ENCODE peak calls at places on chromosomes 4 and X, in seven cellular contexts. E is H9, B is mesendoderm, D is mesenchymal stem cell, M is IMR-90, X is H1, L is trophoblast cell. R is an unnamed sample. For H3K4me1, the result is how much of the 10 kb centered on the place peaks cover.

GRCh38 chr4:29726938-29727337 is 993.2 kb upstream of the PCDH7 start:
- DNase-seq in X (no peak), B (no peak), D (no peak), E (no peak), L (no peak), M (no peak), R (no peak)

GRCh38 chr4:21522296-21522695 is 426.3 kb downstream of the KCNIP4 start:
- DNase-seq in M (no peak), L (no peak), D (no peak), E (no peak), B (no peak), X (no peak), R (no peak)

GRCh38 chr4:70269674-70270073 is 27.3 kb downstream of the CSN3 start:
- DNase-seq in E (no peak), X (no peak), L (peak), D (peak), M (no peak), B (peak), R (no peak)

GRCh38 chr4:70925899-70926635 is 23.9 kb downstream of the MOB1B start:
- DNase-seq in L (no peak), M (no peak), X (no peak), B (no peak), E (no peak), D (peak), R (no peak)

GRCh38 chrX:318739-319578 is at the start of gene GTPBP6:
- DNase-seq in L (peak), E (peak), D (peak), B (peak), X (peak), M (peak), R (peak)

GRCh38 chrX:32185160-32185559 is 1026.2 kb downstream of the DMD start:
- DNase-seq in X (no peak), E (no peak), D (no peak), L (peak), M (no peak), B (peak), R (no peak)

GRCh38 chrX:44344194-44344593 is 722 bp upstream of the EFHC2 start:
- DNase-seq in D (no peak), M (no peak), L (peak), B (peak), X (no peak), E (peak), R (no peak)

GRCh38 chr4:23759066-23759465 is 130.8 kb downstream of the PPARGC1A start:
- DNase-seq in E (no peak), L (no peak), M (no peak), D (peak), X (no peak), B (no peak), R (no peak)

GRCh38 chrX:115367956-115368355 is 78.4 kb downstream of the LUZP4 start:
- DNase-seq in E (no peak), M (peak), B (no peak), L (no peak), X (no peak), D (peak), R (no peak)

GRCh38 chrX:152635941-152636340 is 1.8 kb upstream of the GABRQ start:
- DNase-seq in E (peak), M (peak), L (peak), X (no peak), B (peak), D (peak), R (peak)

DNA sequence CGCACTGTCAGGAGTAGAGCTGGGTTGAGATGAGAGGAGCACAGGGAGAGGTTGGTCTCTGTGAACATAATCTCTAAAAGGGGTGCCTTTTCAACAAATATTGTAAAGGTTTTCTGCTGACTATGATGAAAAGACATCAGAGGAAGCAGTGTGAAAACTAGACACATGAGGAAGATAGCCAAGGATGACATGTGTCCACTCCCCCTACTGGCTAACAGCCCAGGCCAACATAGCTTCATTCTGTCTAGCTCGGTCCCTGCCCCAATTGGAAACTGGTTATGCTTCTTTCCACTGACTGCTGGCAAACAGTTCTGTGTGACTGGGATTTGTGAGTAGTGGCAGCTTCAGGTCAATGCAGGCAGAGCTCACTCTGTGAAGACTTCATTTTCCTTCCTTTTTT is 115.4 kb upstream of the ESX1 start:
- DNase-seq in D (peak), E (peak), L (peak), B (peak), M (no peak), X (no peak), R (no peak)
- H3K9ac ChIP-seq in D (no peak), E (no peak), L (no peak), B (no peak), M (no peak), X (no peak), R (no peak)

GRCh38 chr4:118756429-118756828 is 71.2 kb downstream of the METTL14 start:
- DNase-seq in D (no peak), L (no peak), E (no peak), X (no peak), B (no peak), M (no peak), R (no peak)

GRCh38 chr4:118759481-118759880 is 74.3 kb downstream of the METTL14 start:
- DNase-seq in L (no peak), E (no peak), M (no peak), B (no peak), D (no peak), X (no peak), R (no peak)

GRCh38 chr4:118758293-118758692 is 73.1 kb downstream of the METTL14 start:
- DNase-seq in X (no peak), L (no peak), M (peak), E (no peak), B (no peak), D (peak), R (no peak)

GRCh38 chr4:118756958-118757357 is 71.8 kb downstream of the METTL14 start:
- DNase-seq in L (peak), D (no peak), B (no peak), M (no peak), X (no peak), E (no peak), R (no peak)

DNA sequence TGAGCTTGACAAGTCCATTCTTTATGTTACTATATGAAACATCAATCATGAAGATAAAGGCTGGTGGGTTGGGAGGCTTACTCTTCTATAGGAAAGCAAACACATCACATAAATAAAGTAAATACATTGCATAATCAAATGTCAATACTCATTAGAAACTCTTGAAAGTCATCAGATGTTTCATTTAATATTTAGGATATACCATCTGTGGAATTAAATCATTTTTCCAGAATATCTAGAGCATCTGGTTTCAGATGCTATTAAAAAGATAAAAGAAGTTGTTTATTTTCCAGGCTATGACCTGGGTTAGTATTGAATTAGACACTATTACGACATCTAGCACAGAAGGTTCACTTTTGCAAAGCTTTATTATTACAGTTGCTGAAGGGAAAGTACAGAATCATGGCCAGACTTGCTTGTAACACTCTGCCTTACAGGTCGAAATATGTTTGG is 72.6 kb downstream of the METTL14 start:
- DNase-seq in X (no peak), B (no peak), L (no peak), M (peak), E (no peak), D (peak), R (no peak)
- H3K4me1 ChIP-seq in X (under half), B (under half), L (under half), M (under half), E (under half), D (under half), R (under half)

GRCh38 chr4:28402751-28403150 is 1542.1 kb downstream of the STIM2 start:
- DNase-seq in B (no peak), M (no peak), L (no peak), X (no peak), E (no peak), D (no peak), R (no peak)
- H3K4ac ChIP-seq in B (no peak), M (no peak), L (no peak), X (no peak), E (no peak), D (no peak), R (no peak)

DNA sequence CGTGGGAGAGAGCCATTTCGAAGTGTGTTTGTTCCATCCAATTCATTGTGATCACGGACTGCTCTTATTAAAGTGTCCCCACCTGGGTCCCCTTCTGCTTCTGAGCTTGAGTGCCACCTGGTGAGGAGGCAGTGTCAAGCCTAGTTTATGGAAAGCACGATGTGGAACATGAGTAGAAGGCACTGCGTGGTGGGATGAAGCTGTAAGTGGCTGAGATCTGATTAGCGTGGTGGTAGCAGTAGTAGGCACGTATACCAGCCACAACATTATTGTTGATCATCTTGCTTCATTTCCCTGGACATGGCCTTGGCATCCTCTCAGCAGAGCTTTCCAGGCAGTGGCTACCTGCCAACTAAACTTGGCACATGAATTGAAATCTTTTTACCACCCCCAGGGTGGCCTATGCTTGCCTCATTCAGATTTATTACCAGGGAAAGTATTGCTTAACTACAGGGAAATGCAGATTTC is 46.4 kb downstream of the GPAT3 start:
- DNase-seq in B (peak), D (no peak), L (no peak), E (no peak), X (no peak), M (no peak), R (no peak)
- H3K9ac ChIP-seq in B (no peak), D (no peak), L (no peak), E (no peak), X (no peak), M (no peak), R (no peak)

DNA sequence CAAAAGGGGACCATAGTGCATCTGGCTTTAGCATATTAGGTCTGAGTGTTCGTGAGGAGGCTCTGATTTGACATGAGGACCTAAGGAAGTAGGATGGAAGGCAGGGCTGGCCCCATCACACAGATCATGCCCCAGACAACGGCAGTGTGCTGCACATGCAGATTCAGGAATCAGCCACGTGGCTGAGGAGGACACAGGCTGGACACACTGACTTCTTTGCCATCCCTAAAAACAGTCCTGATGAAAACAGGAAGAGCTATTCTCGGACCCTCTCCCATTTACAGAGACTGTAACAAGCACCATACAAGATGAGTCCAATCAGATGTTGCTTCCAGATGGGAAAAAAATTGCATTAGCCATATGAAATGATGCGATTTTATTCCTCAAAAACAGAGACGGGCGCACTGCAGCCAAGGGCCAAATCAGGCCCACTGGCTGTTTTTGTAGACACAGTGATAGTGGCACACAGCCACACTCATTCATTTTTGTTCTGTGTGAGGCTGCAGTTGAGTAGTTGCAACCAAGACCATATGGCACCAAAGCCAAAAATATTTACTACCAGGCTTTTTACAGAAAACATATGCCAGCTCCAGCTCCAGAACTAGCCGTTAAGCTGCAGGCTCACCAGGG is 41.0 kb downstream of the ACSL1 start:
- DNase-seq in D (no peak), B (no peak), M (no peak), X (no peak), L (no peak), E (no peak), R (no peak)
- H3K4me1 ChIP-seq in D (under half), B (under half), M (under half), X (under half), L (under half), E (under half), R (under half)

DNA sequence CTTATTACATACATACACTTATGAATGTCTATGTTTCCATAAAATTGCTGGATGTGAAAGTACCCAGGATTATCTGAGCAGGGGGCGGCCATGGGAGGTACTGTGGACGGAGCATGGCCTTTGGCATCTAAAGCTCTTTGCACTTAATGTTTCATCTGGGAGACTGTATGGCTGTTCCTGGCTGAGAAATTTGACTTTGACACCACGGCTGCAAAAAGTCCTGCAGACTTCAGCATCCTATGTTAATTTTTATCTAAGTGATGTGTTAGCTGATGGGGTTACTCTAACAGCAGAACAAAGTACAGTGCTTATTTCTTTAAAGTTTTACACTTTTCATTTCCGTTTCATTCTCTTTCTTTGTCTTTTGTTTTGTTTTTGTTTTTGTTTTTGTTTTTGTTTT is 139.8 kb upstream of the STX18 start:
- DNase-seq in M (no peak), D (no peak), B (no peak), E (no peak), L (no peak), X (no peak), R (no peak)
- H3K4ac ChIP-seq in M (no peak), D (no peak), B (no peak), E (no peak), L (no peak), X (no peak), R (no peak)

DNA sequence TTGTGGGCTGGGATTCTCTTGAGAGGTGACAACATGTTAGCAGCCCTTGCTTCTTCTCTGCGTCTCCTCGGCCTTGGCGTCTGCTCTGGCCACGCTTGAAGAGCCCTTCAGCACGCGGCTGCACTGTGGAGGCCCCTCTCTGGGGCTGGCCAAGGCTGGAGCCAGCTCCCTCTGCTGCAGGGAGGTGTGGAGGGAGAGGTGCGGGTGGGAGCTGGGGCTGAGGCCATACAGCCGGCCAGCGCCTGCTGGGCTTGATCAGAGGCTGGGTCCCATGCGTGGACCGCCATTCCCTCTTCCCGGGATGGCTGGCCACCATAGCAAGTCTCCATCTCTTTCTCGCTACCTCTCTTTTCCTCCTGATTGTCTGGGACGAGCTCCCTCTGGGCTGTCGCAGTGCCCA is 539.0 kb downstream of the PCDH7 start:
- DNase-seq in X (no peak), M (no peak), E (no peak), D (no peak), B (no peak), L (no peak), R (no peak)
- H3K9ac ChIP-seq in X (no peak), M (no peak), E (no peak), D (no peak), B (no peak), L (no peak), R (no peak)

DNA sequence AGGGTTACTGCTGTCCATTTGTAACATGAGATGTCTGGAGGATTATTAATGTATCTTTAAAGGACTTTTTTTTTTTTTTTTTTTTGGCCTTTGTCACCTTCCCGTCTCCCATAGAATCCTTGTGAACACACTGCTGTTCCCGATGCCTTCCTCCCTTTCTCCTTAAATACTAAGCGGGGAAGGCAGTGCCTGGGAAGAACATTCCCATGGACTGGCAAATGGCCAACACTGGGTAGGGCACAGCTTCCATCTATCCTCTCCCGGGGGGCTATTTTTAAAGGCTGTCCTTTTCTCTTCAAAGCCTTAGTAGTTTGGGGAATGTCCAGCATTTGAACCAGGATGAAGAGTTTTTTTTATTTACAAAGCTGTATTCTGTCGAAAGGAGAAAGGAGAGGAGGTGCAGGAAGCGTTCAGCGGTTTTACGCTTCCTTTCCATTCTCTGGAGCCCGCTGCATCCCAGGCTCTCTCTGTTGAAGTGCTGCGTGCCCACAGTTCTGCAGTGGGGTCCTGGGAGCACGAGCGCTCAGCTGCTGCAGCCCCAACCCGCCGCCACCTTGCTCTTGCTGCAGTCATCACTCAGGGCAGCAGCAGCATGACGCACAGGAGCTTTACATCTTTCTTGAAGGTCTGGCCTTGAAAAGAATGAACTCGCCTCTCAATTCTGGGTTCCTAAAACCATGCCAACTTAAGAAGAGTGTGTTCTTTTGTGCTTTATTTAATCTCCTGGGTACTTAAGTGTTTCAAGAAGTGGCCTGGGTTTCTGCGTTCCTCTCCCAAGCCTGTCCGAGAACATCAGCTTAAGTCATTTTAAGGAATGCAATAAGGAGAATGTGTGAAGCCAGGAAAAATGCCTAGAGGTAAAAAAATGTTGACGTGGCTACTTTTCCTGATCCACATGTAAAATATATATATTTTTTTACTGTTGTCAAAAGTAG is 427.2 kb downstream of the MAPK10 start:
- DNase-seq in D (no peak), X (no peak), B (peak), M (no peak), E (no peak), L (peak), R (no peak)
- H3K4me1 ChIP-seq in D (under half), X (under half), B (under half), M (under half), E (under half), L (under half), R (under half)

R was measured in neuronal stem cell.